ENCODE peak calls at places on chromosomes 6 and 20, in nine cellular contexts. A is left cardiac atrium; Q is stimulated activated CD4-positive, alpha-beta T cell treated with anti-CD3 and anti-CD28 coated beads, Interleukin-4, amount 100 ng/mL, for 48 hours; L is central memory CD4-positive, alpha-beta T cell; C is CD4-positive, CD25-positive, alpha-beta regulatory T cell; T is bronchial epithelial cell; K is stimulated activated CD8-positive, alpha-beta memory T cell treated with anti-CD3 and anti-CD28 coated beads, Interleukin-2, amount 100 ng/mL, for 48 hours; F is transverse colon; U is COR-L47. B is an unnamed sample.

GRCh38 chr20:31674895-31675827 is 37.4 kb downstream of the COX4I2 start:
- DNase-seq in A (peak), Q (peak), L (peak), C (peak), T (peak), K (peak), F (peak), U (no peak), B (peak)

GRCh38 chr6:84448331-84448730 is 220.9 kb upstream of the CEP162 start:
- DNase-seq in A (no peak), Q (no peak), L (no peak), C (no peak), T (no peak), K (no peak), F (no peak), U (no peak), B (no peak)

GRCh38 chr20:46572181-46572580 is 21.7 kb upstream of the OCSTAMP start:
- DNase-seq in A (peak), Q (no peak), L (no peak), C (no peak), T (no peak), K (no peak), F (no peak), U (peak), B (no peak)

GRCh38 chr6:107536183-107536582 is 46.3 kb downstream of the SOBP start:
- DNase-seq in A (no peak), Q (no peak), L (no peak), C (no peak), T (no peak), K (no peak), F (no peak), U (no peak), B (no peak)

GRCh38 chr6:30981942-30982772 is 1.4 kb upstream of the MUC21 start:
- DNase-seq in A (peak), Q (no peak), L (no peak), C (no peak), T (peak), K (no peak), F (no peak), U (no peak), B (peak)

GRCh38 chr20:3472105-3472504 is 1.3 kb downstream of the ATRN start:
- DNase-seq in A (no peak), Q (no peak), L (no peak), C (no peak), T (no peak), K (no peak), F (no peak), U (no peak), B (no peak)

GRCh38 chr6:131635384-131636340 is 1.4 kb upstream of the ENPP3 start:
- DNase-seq in A (no peak), Q (no peak), L (no peak), C (no peak), T (no peak), K (no peak), F (no peak), U (no peak), B (no peak)

GRCh38 chr20:10316582-10316981 is 98.0 kb downstream of the SNAP25 start:
- DNase-seq in A (no peak), Q (no peak), L (no peak), C (no peak), T (no peak), K (no peak), F (no peak), U (no peak), B (no peak)

GRCh38 chr6:32627831-32628230 is 9.4 kb upstream of the HLA-DQA1 start:
- DNase-seq in A (peak), Q (no peak), L (no peak), C (peak), T (peak), K (no peak), F (peak), U (no peak), B (no peak)

GRCh38 chr20:48763183-48764030 is 64.4 kb downstream of the PREX1 start:
- DNase-seq in A (peak), Q (no peak), L (no peak), C (no peak), T (no peak), K (no peak), F (no peak), U (no peak), B (no peak)

GRCh38 chr20:9068896-9069663 is at the start of gene PLCB4:
- DNase-seq in A (peak), Q (no peak), L (no peak), C (no peak), T (peak), K (no peak), F (peak), U (peak), B (peak)

GRCh38 chr6:40882321-40882720 is 156.7 kb downstream of the UNC5CL start:
- DNase-seq in A (no peak), Q (no peak), L (no peak), C (no peak), T (no peak), K (no peak), F (no peak), U (peak), B (no peak)

GRCh38 chr20:45098096-45098773 is 2.7 kb downstream of the KCNS1 start:
- DNase-seq in A (peak), Q (no peak), L (no peak), C (peak), T (peak), K (no peak), F (no peak), U (no peak), B (peak)

GRCh38 chr6:45209762-45210161 is 118.4 kb upstream of the RUNX2 start:
- DNase-seq in A (no peak), Q (no peak), L (no peak), C (no peak), T (peak), K (no peak), F (no peak), U (no peak), B (no peak)

GRCh38 chr6:31534521-31535040 is 5.8 kb downstream of the MCCD1 start:
- DNase-seq in A (no peak), Q (no peak), L (no peak), C (no peak), T (no peak), K (no peak), F (no peak), U (no peak), B (no peak)

GRCh38 chr6:98639236-98639635 is 195.1 kb upstream of the POU3F2 start:
- DNase-seq in A (no peak), Q (no peak), L (no peak), C (no peak), T (no peak), K (no peak), F (no peak), U (no peak), B (no peak)

GRCh38 chr6:151805286-151805840 is 2.1 kb upstream of the ESR1 start:
- DNase-seq in A (peak), Q (no peak), L (no peak), C (no peak), T (no peak), K (no peak), F (no peak), U (no peak), B (no peak)

GRCh38 chr6:73832313-73832712 is 136.3 kb downstream of the CD109 start:
- DNase-seq in A (no peak), Q (no peak), L (no peak), C (no peak), T (no peak), K (no peak), F (no peak), U (no peak), B (no peak)

GRCh38 chr6:71531841-71532240 is 243.2 kb downstream of the OGFRL1 start:
- DNase-seq in A (no peak), Q (no peak), L (no peak), C (no peak), T (no peak), K (no peak), F (no peak), U (no peak), B (no peak)

GRCh38 chr6:152371775-152372174 is 265.4 kb downstream of the SYNE1 start:
- DNase-seq in A (no peak), Q (no peak), L (no peak), C (no peak), T (no peak), K (no peak), F (no peak), U (no peak), B (no peak)

B was measured in colonic mucosa.